ENCODE peak calls at places on chromosome 13, in six cellular contexts. One of them, this sample, is unnamed.

GRCh38 chr13:19618925-19619324 is 14.5 kb upstream of the MPHOSPH8 start:
- DNase-seq in left ventricle myocardium superior: no peak
- DNase-seq in T-helper 2 cell treated with Interferon-gamma antibody and Interleukin-4, amounts not matched to agents 5 μg/mL and 100 μg/mL, for 36 hours: no peak
- DNase-seq in stimulated activated CD4-positive, alpha-beta T cell treated with anti-CD3 and anti-CD28 coated beads, Interleukin-1b, Interleukin-23, amount 100 ng/mL, for 1 hour: no peak
- DNase-seq in tibial nerve: no peak
- DNase-seq in naive B cell: no peak
- DNase-seq in this sample: no peak

GRCh38 chr13:62544928-62545327 is 1129.3 kb upstream of the PCDH20 start:
- DNase-seq in left ventricle myocardium superior: no peak
- DNase-seq in T-helper 2 cell treated with Interferon-gamma antibody and Interleukin-4, amounts not matched to agents 5 μg/mL and 100 μg/mL, for 36 hours: no peak
- DNase-seq in stimulated activated CD4-positive, alpha-beta T cell treated with anti-CD3 and anti-CD28 coated beads, Interleukin-1b, Interleukin-23, amount 100 ng/mL, for 1 hour: no peak
- DNase-seq in tibial nerve: no peak
- DNase-seq in naive B cell: no peak
- DNase-seq in this sample: no peak

GRCh38 chr13:61700663-61701062 is 285.0 kb upstream of the PCDH20 start:
- DNase-seq in left ventricle myocardium superior: no peak
- DNase-seq in T-helper 2 cell treated with Interferon-gamma antibody and Interleukin-4, amounts not matched to agents 5 μg/mL and 100 μg/mL, for 36 hours: no peak
- DNase-seq in stimulated activated CD4-positive, alpha-beta T cell treated with anti-CD3 and anti-CD28 coated beads, Interleukin-1b, Interleukin-23, amount 100 ng/mL, for 1 hour: no peak
- DNase-seq in tibial nerve: no peak
- DNase-seq in naive B cell: no peak
- DNase-seq in this sample: no peak

GRCh38 chr13:23941216-23941615 is 43.9 kb upstream of the C1QTNF9B start:
- DNase-seq in left ventricle myocardium superior: no peak
- DNase-seq in T-helper 2 cell treated with Interferon-gamma antibody and Interleukin-4, amounts not matched to agents 5 μg/mL and 100 μg/mL, for 36 hours: no peak
- DNase-seq in stimulated activated CD4-positive, alpha-beta T cell treated with anti-CD3 and anti-CD28 coated beads, Interleukin-1b, Interleukin-23, amount 100 ng/mL, for 1 hour: no peak
- DNase-seq in tibial nerve: no peak
- DNase-seq in naive B cell: no peak
- DNase-seq in this sample: no peak

GRCh38 chr13:101919541-101920306 is 467.2 kb downstream of the ITGBL1 start:
- DNase-seq in left ventricle myocardium superior: peak
- DNase-seq in T-helper 2 cell treated with Interferon-gamma antibody and Interleukin-4, amounts not matched to agents 5 μg/mL and 100 μg/mL, for 36 hours: no peak
- DNase-seq in stimulated activated CD4-positive, alpha-beta T cell treated with anti-CD3 and anti-CD28 coated beads, Interleukin-1b, Interleukin-23, amount 100 ng/mL, for 1 hour: no peak
- DNase-seq in tibial nerve: no peak
- DNase-seq in naive B cell: no peak
- DNase-seq in this sample: no peak

GRCh38 chr13:100673831-100674362 is 698 bp downstream of the TMTC4 start:
- DNase-seq in left ventricle myocardium superior: peak
- DNase-seq in T-helper 2 cell treated with Interferon-gamma antibody and Interleukin-4, amounts not matched to agents 5 μg/mL and 100 μg/mL, for 36 hours: peak
- DNase-seq in stimulated activated CD4-positive, alpha-beta T cell treated with anti-CD3 and anti-CD28 coated beads, Interleukin-1b, Interleukin-23, amount 100 ng/mL, for 1 hour: no peak
- DNase-seq in tibial nerve: peak
- DNase-seq in naive B cell: peak
- DNase-seq in this sample: no peak

GRCh38 chr13:38223093-38223492 is 126.6 kb upstream of the UFM1 start:
- DNase-seq in left ventricle myocardium superior: no peak
- DNase-seq in T-helper 2 cell treated with Interferon-gamma antibody and Interleukin-4, amounts not matched to agents 5 μg/mL and 100 μg/mL, for 36 hours: no peak
- DNase-seq in stimulated activated CD4-positive, alpha-beta T cell treated with anti-CD3 and anti-CD28 coated beads, Interleukin-1b, Interleukin-23, amount 100 ng/mL, for 1 hour: no peak
- DNase-seq in tibial nerve: no peak
- DNase-seq in naive B cell: no peak
- DNase-seq in this sample: no peak

GRCh38 chr13:73844986-73845385 is 289.2 kb downstream of the KLF12 start:
- DNase-seq in left ventricle myocardium superior: no peak
- DNase-seq in T-helper 2 cell treated with Interferon-gamma antibody and Interleukin-4, amounts not matched to agents 5 μg/mL and 100 μg/mL, for 36 hours: no peak
- DNase-seq in stimulated activated CD4-positive, alpha-beta T cell treated with anti-CD3 and anti-CD28 coated beads, Interleukin-1b, Interleukin-23, amount 100 ng/mL, for 1 hour: no peak
- DNase-seq in tibial nerve: no peak
- DNase-seq in naive B cell: no peak
- DNase-seq in this sample: no peak

GRCh38 chr13:49791214-49791752 is 1.2 kb downstream of the KPNA3 start:
- DNase-seq in left ventricle myocardium superior: no peak
- DNase-seq in T-helper 2 cell treated with Interferon-gamma antibody and Interleukin-4, amounts not matched to agents 5 μg/mL and 100 μg/mL, for 36 hours: no peak
- DNase-seq in stimulated activated CD4-positive, alpha-beta T cell treated with anti-CD3 and anti-CD28 coated beads, Interleukin-1b, Interleukin-23, amount 100 ng/mL, for 1 hour: no peak
- DNase-seq in tibial nerve: peak
- DNase-seq in naive B cell: peak
- DNase-seq in this sample: no peak

GRCh38 chr13:28623782-28624706 is 34.9 kb upstream of the POMP start:
- DNase-seq in left ventricle myocardium superior: no peak
- DNase-seq in T-helper 2 cell treated with Interferon-gamma antibody and Interleukin-4, amounts not matched to agents 5 μg/mL and 100 μg/mL, for 36 hours: no peak
- DNase-seq in stimulated activated CD4-positive, alpha-beta T cell treated with anti-CD3 and anti-CD28 coated beads, Interleukin-1b, Interleukin-23, amount 100 ng/mL, for 1 hour: no peak
- DNase-seq in tibial nerve: no peak
- DNase-seq in naive B cell: no peak
- DNase-seq in this sample: no peak

GRCh38 chr13:36395280-36395679 is 37.0 kb upstream of the CCNA1 start:
- DNase-seq in left ventricle myocardium superior: no peak
- DNase-seq in T-helper 2 cell treated with Interferon-gamma antibody and Interleukin-4, amounts not matched to agents 5 μg/mL and 100 μg/mL, for 36 hours: no peak
- DNase-seq in stimulated activated CD4-positive, alpha-beta T cell treated with anti-CD3 and anti-CD28 coated beads, Interleukin-1b, Interleukin-23, amount 100 ng/mL, for 1 hour: no peak
- DNase-seq in tibial nerve: no peak
- DNase-seq in naive B cell: no peak
- DNase-seq in this sample: no peak

GRCh38 chr13:106919638-106920037 is 351.7 kb upstream of the ARGLU1 start:
- DNase-seq in left ventricle myocardium superior: peak
- DNase-seq in T-helper 2 cell treated with Interferon-gamma antibody and Interleukin-4, amounts not matched to agents 5 μg/mL and 100 μg/mL, for 36 hours: no peak
- DNase-seq in stimulated activated CD4-positive, alpha-beta T cell treated with anti-CD3 and anti-CD28 coated beads, Interleukin-1b, Interleukin-23, amount 100 ng/mL, for 1 hour: no peak
- DNase-seq in tibial nerve: no peak
- DNase-seq in naive B cell: no peak
- DNase-seq in this sample: no peak

GRCh38 chr13:100040196-100040595 is 48.7 kb upstream of the PCCA start:
- DNase-seq in left ventricle myocardium superior: no peak
- DNase-seq in T-helper 2 cell treated with Interferon-gamma antibody and Interleukin-4, amounts not matched to agents 5 μg/mL and 100 μg/mL, for 36 hours: no peak
- DNase-seq in stimulated activated CD4-positive, alpha-beta T cell treated with anti-CD3 and anti-CD28 coated beads, Interleukin-1b, Interleukin-23, amount 100 ng/mL, for 1 hour: no peak
- DNase-seq in tibial nerve: no peak
- DNase-seq in naive B cell: no peak
- DNase-seq in this sample: no peak

GRCh38 chr13:97212540-97213146 is 9.5 kb upstream of the MBNL2 start:
- DNase-seq in left ventricle myocardium superior: no peak
- DNase-seq in T-helper 2 cell treated with Interferon-gamma antibody and Interleukin-4, amounts not matched to agents 5 μg/mL and 100 μg/mL, for 36 hours: no peak
- DNase-seq in stimulated activated CD4-positive, alpha-beta T cell treated with anti-CD3 and anti-CD28 coated beads, Interleukin-1b, Interleukin-23, amount 100 ng/mL, for 1 hour: no peak
- DNase-seq in tibial nerve: no peak
- DNase-seq in naive B cell: no peak
- DNase-seq in this sample: no peak

GRCh38 chr13:62287764-62288163 is 872.1 kb upstream of the PCDH20 start:
- DNase-seq in left ventricle myocardium superior: no peak
- DNase-seq in T-helper 2 cell treated with Interferon-gamma antibody and Interleukin-4, amounts not matched to agents 5 μg/mL and 100 μg/mL, for 36 hours: no peak
- DNase-seq in stimulated activated CD4-positive, alpha-beta T cell treated with anti-CD3 and anti-CD28 coated beads, Interleukin-1b, Interleukin-23, amount 100 ng/mL, for 1 hour: no peak
- DNase-seq in tibial nerve: no peak
- DNase-seq in naive B cell: no peak
- DNase-seq in this sample: no peak

GRCh38 chr13:37791699-37792098 is 77.9 kb downstream of the TRPC4 start:
- DNase-seq in left ventricle myocardium superior: no peak
- DNase-seq in T-helper 2 cell treated with Interferon-gamma antibody and Interleukin-4, amounts not matched to agents 5 μg/mL and 100 μg/mL, for 36 hours: no peak
- DNase-seq in stimulated activated CD4-positive, alpha-beta T cell treated with anti-CD3 and anti-CD28 coated beads, Interleukin-1b, Interleukin-23, amount 100 ng/mL, for 1 hour: no peak
- DNase-seq in tibial nerve: no peak
- DNase-seq in naive B cell: no peak
- DNase-seq in this sample: no peak

GRCh38 chr13:44690376-44690775 is 114.2 kb upstream of the TSC22D1 start:
- DNase-seq in left ventricle myocardium superior: no peak
- DNase-seq in T-helper 2 cell treated with Interferon-gamma antibody and Interleukin-4, amounts not matched to agents 5 μg/mL and 100 μg/mL, for 36 hours: no peak
- DNase-seq in stimulated activated CD4-positive, alpha-beta T cell treated with anti-CD3 and anti-CD28 coated beads, Interleukin-1b, Interleukin-23, amount 100 ng/mL, for 1 hour: no peak
- DNase-seq in tibial nerve: no peak
- DNase-seq in naive B cell: no peak
- DNase-seq in this sample: no peak

GRCh38 chr13:33855371-33855895 is 37.5 kb downstream of the RFC3 start:
- DNase-seq in left ventricle myocardium superior: no peak
- DNase-seq in T-helper 2 cell treated with Interferon-gamma antibody and Interleukin-4, amounts not matched to agents 5 μg/mL and 100 μg/mL, for 36 hours: no peak
- DNase-seq in stimulated activated CD4-positive, alpha-beta T cell treated with anti-CD3 and anti-CD28 coated beads, Interleukin-1b, Interleukin-23, amount 100 ng/mL, for 1 hour: no peak
- DNase-seq in tibial nerve: no peak
- DNase-seq in naive B cell: no peak
- DNase-seq in this sample: no peak